ENCODE peak calls at places on chromosomes 13 and 19, in eight cellular contexts. M is esophagus muscularis mucosa, P is NCI-H1436, Q is epithelial cell of prostate, X is cardiac fibroblast, E is amygdala, L is GM23338, K is midbrain. S is an unnamed sample.
A peak's percentile ranks its signal among the peaks of the same experiment; 100 is the strongest.

GRCh38 chr13:50448535-50448981 is 394.9 kb downstream of the DLEU7 start:
- DNase-seq in M (no peak), Q (peak; percentile 50), K (no peak), P (no peak), E (no peak), L (no peak), X (no peak), S (peak; percentile 4)

GRCh38 chr19:19575411-19575810 is 37.3 kb downstream of the CILP2 start:
- DNase-seq in E (no peak), M (no peak), P (no peak), X (no peak), Q (no peak), K (no peak), L (peak; percentile 37), S (no peak)

GRCh38 chr19:4556574-4557185 is 2.8 kb downstream of the SEMA6B start:
- DNase-seq in M (no peak), P (no peak), X (peak; percentile 46), K (no peak), L (peak; percentile 80), Q (no peak), E (no peak), S (no peak)

GRCh38 chr13:42066542-42066941 is 18.1 kb downstream of the DGKH start:
- DNase-seq in E (no peak), K (no peak), P (no peak), L (no peak), Q (no peak), X (peak; percentile 53), M (no peak), S (no peak)

GRCh38 chr13:43085545-43085944 is 62.2 kb downstream of the DNAJC15 start:
- DNase-seq in Q (no peak), L (peak; percentile 43), E (no peak), P (no peak), K (peak; percentile 18), X (peak; percentile 62), M (no peak), S (no peak)

GRCh38 chr19:12867120-12868099 is 13.8 kb downstream of the DNASE2 start:
- DNase-seq in P (no peak), E (peak; percentile 18), K (no peak), Q (no peak), X (peak; percentile 68), L (peak; percentile 94), M (no peak), S (no peak)

GRCh38 chr19:48290923-48291700 is 21.2 kb downstream of the ZNF114 start:
- DNase-seq in L (peak; percentile 91), M (no peak), X (peak; percentile 88), E (peak; percentile 63), K (peak; percentile 75), P (peak; percentile 63), Q (no peak), S (no peak)

GRCh38 chr13:45166858-45167257 is 34.0 kb downstream of the KCTD4 start:
- DNase-seq in E (no peak), K (no peak), L (no peak), X (no peak), Q (no peak), M (no peak), P (no peak), S (no peak)

GRCh38 chr19:48419158-48419920 is 25.9 kb downstream of the GRIN2D start:
- DNase-seq in L (peak; percentile 96), P (peak; percentile 29), X (peak; percentile 39), M (no peak), E (peak; percentile 40), Q (no peak), K (peak; percentile 26), S (no peak)

GRCh38 chr19:5329141-5329540 is 11.5 kb downstream of the PTPRS start:
- DNase-seq in Q (no peak), X (no peak), K (no peak), M (no peak), P (no peak), L (no peak), E (no peak), S (no peak)

GRCh38 chr13:28337196-28338045 is 157.5 kb downstream of the FLT1 start:
- DNase-seq in Q (no peak), L (no peak), X (peak; percentile 83), E (no peak), M (no peak), P (no peak), K (no peak), S (no peak)

GRCh38 chr19:49364083-49364687 is 508 bp downstream of the DKKL1 start:
- DNase-seq in P (no peak), L (no peak), M (no peak), E (no peak), Q (no peak), K (no peak), X (no peak), S (no peak)

GRCh38 chr13:34416833-34417425 is 525.1 kb upstream of the NBEA start:
- DNase-seq in Q (no peak), P (no peak), X (peak; percentile 68), M (no peak), E (peak; percentile 27), K (peak; percentile 70), L (peak; percentile 1), S (no peak)

GRCh38 chr19:38564981-38565685 is 52.6 kb downstream of the MAP4K1 start:
- DNase-seq in K (no peak), E (no peak), P (no peak), L (peak; percentile 67), Q (no peak), X (no peak), M (no peak), S (no peak)

GRCh38 chr13:50069255-50069654 is 54.0 kb downstream of the KCNRG start:
- DNase-seq in P (no peak), M (no peak), L (no peak), K (no peak), X (peak; percentile 54), E (no peak), Q (no peak), S (no peak)

GRCh38 chr13:91721413-91721812 is 323.0 kb downstream of the GPC5 start:
- DNase-seq in L (no peak), K (no peak), Q (no peak), P (no peak), M (no peak), X (no peak), E (no peak), S (no peak)

GRCh38 chr13:42760949-42761348 is 20.4 kb upstream of the FAM216B start:
- DNase-seq in K (peak; percentile 31), M (no peak), E (peak; percentile 8), L (no peak), X (peak; percentile 95), P (no peak), Q (no peak), S (no peak)